ENCODE peak calls at places on chromosomes 4 and X, in five cellular contexts. V, A, G, D and J are unnamed samples.

GRCh38 chr4:185567828-185568442 is 32.6 kb upstream of the PDLIM3 start:
- DNase-seq in V (no peak), A (no peak), G (no peak), D (peak; percentile 73), J (no peak)

GRCh38 chr4:40227284-40227683 is 30.5 kb downstream of the RHOH start:
- DNase-seq in V (no peak), A (no peak), G (no peak), D (no peak), J (no peak)

GRCh38 chrX:16786791-16787735 is 797 bp downstream of the TXLNG start:
- DNase-seq in V (peak; percentile 47), A (peak; percentile 21), G (no peak), D (no peak), J (peak; percentile 6)

GRCh38 chrX:115058276-115058675 is 40.9 kb upstream of the IL13RA2 start:
- DNase-seq in V (no peak), A (no peak), G (no peak), D (no peak), J (no peak)

GRCh38 chr4:119394826-119395225 is 72.9 kb upstream of the FABP2 start:
- DNase-seq in V (no peak), A (no peak), G (no peak), D (no peak), J (no peak)

GRCh38 chrX:130058667-130059066 is 51.6 kb downstream of the ELF4 start:
- DNase-seq in V (no peak), A (no peak), G (no peak), D (no peak), J (no peak)

GRCh38 chrX:16739574-16739973 is 20.2 kb downstream of the SYAP1 start:
- DNase-seq in V (no peak), A (no peak), G (no peak), D (no peak), J (no peak)

GRCh38 chr4:8652181-8653078 is 59.9 kb downstream of the CPZ start:
- DNase-seq in V (no peak), A (no peak), G (no peak), D (no peak), J (no peak)

GRCh38 chr4:6180841-6181631 is 19.3 kb downstream of the JAKMIP1 start:
- DNase-seq in V (no peak), A (no peak), G (no peak), D (no peak), J (no peak)

GRCh38 chr4:86092684-86093083 is 267.2 kb downstream of the MAPK10 start:
- DNase-seq in V (no peak), A (no peak), G (no peak), D (no peak), J (no peak)

GRCh38 chr4:84379881-84380618 is 119.0 kb downstream of the NKX6-1 start:
- DNase-seq in V (no peak), A (no peak), G (no peak), D (no peak), J (no peak)

GRCh38 chr4:101020956-101021355 is 326.4 kb downstream of the PPP3CA start:
- DNase-seq in V (no peak), A (no peak), G (no peak), D (no peak), J (no peak)

GRCh38 chrX:139844163-139844562 is 88.7 kb downstream of the ATP11C start:
- DNase-seq in V (no peak), A (no peak), G (no peak), D (no peak), J (no peak)

DNA sequence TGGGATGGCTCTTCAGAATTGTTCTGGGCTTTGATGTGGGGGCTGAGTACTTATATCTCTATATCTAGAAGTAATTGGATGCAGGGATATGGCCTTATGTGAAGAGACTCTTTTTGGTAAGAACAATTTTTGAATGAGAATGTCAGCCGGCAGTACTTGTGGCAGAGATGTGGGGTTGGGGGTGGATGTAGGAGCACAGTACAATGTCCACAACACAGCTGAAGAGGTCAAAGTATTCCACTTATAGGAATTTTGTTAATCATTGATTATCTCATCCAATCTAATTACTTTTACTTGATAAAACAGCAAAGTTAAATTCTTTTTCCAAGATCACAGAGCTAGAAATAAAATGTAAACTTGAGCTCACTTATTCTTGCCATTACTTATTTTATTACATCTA is 391.4 kb downstream of the TEX13C start:
- DNase-seq in V (no peak), A (no peak), G (no peak), D (no peak), J (no peak)
- H3K9me3 ChIP-seq in V (no peaks in the 10 kb centered on the region), A (no peaks in the 10 kb centered on the region), G (no peaks in the 10 kb centered on the region), D (no peaks in the 10 kb centered on the region), J (no peaks in the 10 kb centered on the region)

DNA sequence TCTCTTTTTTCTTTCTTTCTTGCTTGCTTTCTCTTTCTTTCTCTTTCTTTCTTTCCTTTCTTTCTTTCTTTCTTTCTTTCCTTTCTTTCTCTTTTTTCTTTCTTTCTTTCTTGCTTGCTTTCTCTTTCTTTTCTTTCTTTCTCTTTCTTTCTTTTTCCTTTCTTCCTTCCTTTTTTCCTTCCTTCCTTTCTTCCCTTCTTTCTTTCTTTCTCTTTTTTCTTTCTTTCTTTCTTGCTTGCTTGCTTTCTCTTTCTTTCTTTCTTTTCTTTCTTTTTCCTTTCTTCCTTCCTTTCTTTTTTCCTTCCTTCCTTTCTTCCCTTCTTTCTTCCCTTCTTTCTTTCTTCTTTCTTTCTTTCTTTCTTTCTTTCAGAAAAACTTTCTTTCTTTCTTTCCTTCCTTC is 108.1 kb upstream of the SHOX start:
- DNase-seq in V (no peak), A (no peak), G (no peak), D (no peak), J (no peak)
- H3K9me3 ChIP-seq in V (peaks cover 5% of the 10 kb centered on the region), A (no peaks in the 10 kb centered on the region), G (peaks cover 5% of the 10 kb centered on the region), D (peaks cover 9% of the 10 kb centered on the region), J (no peaks in the 10 kb centered on the region)

GRCh38 chr4:29310252-29310651 is 1409.9 kb upstream of the PCDH7 start:
- DNase-seq in V (no peak), A (no peak), G (no peak), D (no peak), J (no peak)
- H3K9me3 ChIP-seq in V (no peaks in the 10 kb centered on the region), A (no peaks in the 10 kb centered on the region), G (no peaks in the 10 kb centered on the region), D (no peaks in the 10 kb centered on the region), J (no peaks in the 10 kb centered on the region)

GRCh38 chr4:173666-174314 is 49.5 kb downstream of the ZNF718 start:
- DNase-seq in V (no peak), A (no peak), G (no peak), D (no peak), J (no peak)

GRCh38 chr4:176995-177394 is 52.7 kb downstream of the ZNF718 start:
- DNase-seq in V (no peak), A (no peak), G (no peak), D (no peak), J (no peak)

DNA sequence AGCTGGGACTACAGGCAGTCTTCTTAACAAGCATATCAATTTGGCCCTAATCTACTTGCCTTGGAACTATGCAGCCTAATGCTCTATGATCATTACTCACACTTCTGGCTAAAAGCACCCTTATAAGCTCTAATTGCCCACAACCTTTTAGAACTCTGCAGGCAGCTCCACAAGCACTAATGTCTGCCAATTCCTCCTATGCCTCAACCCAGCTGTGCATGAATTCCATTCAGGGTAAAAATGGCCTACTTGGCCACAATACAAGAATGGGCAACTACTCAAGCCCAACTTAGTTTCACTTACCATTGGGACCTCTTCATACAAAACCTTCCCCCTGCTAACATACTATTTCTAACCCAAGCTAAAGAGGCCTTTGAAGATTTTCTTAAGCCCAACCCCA is 51.7 kb downstream of the ZNF718 start:
- DNase-seq in V (no peak), A (no peak), G (no peak), D (no peak), J (no peak)
- H3K9me3 ChIP-seq in V (peaks cover 99% of the 10 kb centered on the region), A (peaks cover 73% of the 10 kb centered on the region), G (peaks cover 20% of the 10 kb centered on the region), D (peaks cover 100% of the 10 kb centered on the region), J (peaks cover 39% of the 10 kb centered on the region)